ENCODE peak calls at places on chromosomes 11 and 22, in seven cellular contexts. One of them, this sample, is unnamed.

GRCh38 chr22:41041532-41041931 is 50.9 kb upstream of the EP300 start:
- DNase-seq in body of pancreas: no peak
- DNase-seq in astrocyte of the cerebellum: no peak
- DNase-seq in neural progenitor cell: no peak
- DNase-seq in neural crest cell: no peak
- DNase-seq in heart right ventricle: no peak
- DNase-seq in breast epithelium: no peak
- DNase-seq in this sample: no peak

GRCh38 chr11:87366766-87367405 is 329.2 kb downstream of the TMEM135 start:
- DNase-seq in breast epithelium: no peak
- DNase-seq in body of pancreas: no peak
- DNase-seq in astrocyte of the cerebellum: no peak
- DNase-seq in heart right ventricle: no peak
- DNase-seq in neural progenitor cell: no peak
- DNase-seq in neural crest cell: no peak
- DNase-seq in this sample: no peak

GRCh38 chr11:102415252-102415916 is 37.2 kb downstream of the TMEM123 start:
- DNase-seq in astrocyte of the cerebellum: no peak
- DNase-seq in neural progenitor cell: no peak
- DNase-seq in heart right ventricle: no peak
- DNase-seq in neural crest cell: no peak
- DNase-seq in body of pancreas: no peak
- DNase-seq in breast epithelium: no peak
- DNase-seq in this sample: no peak

GRCh38 chr22:45284705-45285305 is at the start of gene UPK3A:
- DNase-seq in astrocyte of the cerebellum: no peak
- DNase-seq in neural crest cell: peak; percentile 49
- DNase-seq in heart right ventricle: peak; percentile 42
- DNase-seq in body of pancreas: peak; percentile 89
- DNase-seq in breast epithelium: no peak
- DNase-seq in neural progenitor cell: peak; percentile 91
- DNase-seq in this sample: peak; percentile 72

GRCh38 chr11:75260396-75260795 is 19.8 kb downstream of the TPBGL start:
- DNase-seq in neural crest cell: no peak
- DNase-seq in neural progenitor cell: no peak
- DNase-seq in breast epithelium: no peak
- DNase-seq in body of pancreas: no peak
- DNase-seq in heart right ventricle: no peak
- DNase-seq in astrocyte of the cerebellum: no peak
- DNase-seq in this sample: no peak

GRCh38 chr22:46500201-46500600 is 37.2 kb downstream of the CELSR1 start:
- DNase-seq in neural crest cell: peak; percentile 75
- DNase-seq in astrocyte of the cerebellum: no peak
- DNase-seq in body of pancreas: no peak
- DNase-seq in neural progenitor cell: peak; percentile 97
- DNase-seq in breast epithelium: no peak
- DNase-seq in heart right ventricle: no peak
- DNase-seq in this sample: peak; percentile 39

GRCh38 chr22:27090595-27090994 is 433.2 kb downstream of the MIAT start:
- DNase-seq in heart right ventricle: no peak
- DNase-seq in neural crest cell: no peak
- DNase-seq in breast epithelium: no peak
- DNase-seq in neural progenitor cell: no peak
- DNase-seq in body of pancreas: no peak
- DNase-seq in astrocyte of the cerebellum: no peak
- DNase-seq in this sample: no peak

GRCh38 chr11:15793032-15793996 is 563.0 kb downstream of the SOX6 start:
- DNase-seq in breast epithelium: no peak
- DNase-seq in neural progenitor cell: no peak
- DNase-seq in neural crest cell: no peak
- DNase-seq in astrocyte of the cerebellum: peak; percentile 28
- DNase-seq in heart right ventricle: no peak
- DNase-seq in body of pancreas: no peak
- DNase-seq in this sample: no peak

GRCh38 chr11:70424765-70425164 is 26.4 kb downstream of the CTTN start:
- DNase-seq in astrocyte of the cerebellum: no peak
- DNase-seq in body of pancreas: no peak
- DNase-seq in heart right ventricle: no peak
- DNase-seq in neural progenitor cell: no peak
- DNase-seq in neural crest cell: no peak
- DNase-seq in breast epithelium: no peak
- DNase-seq in this sample: no peak

GRCh38 chr11:123519055-123519796 is 89.2 kb downstream of the GRAMD1B start:
- DNase-seq in breast epithelium: no peak
- DNase-seq in heart right ventricle: no peak
- DNase-seq in body of pancreas: no peak
- DNase-seq in neural progenitor cell: no peak
- DNase-seq in astrocyte of the cerebellum: no peak
- DNase-seq in neural crest cell: no peak
- DNase-seq in this sample: no peak

GRCh38 chr11:27282141-27282590 is 80.8 kb downstream of the CCDC34 start:
- DNase-seq in breast epithelium: no peak
- DNase-seq in body of pancreas: no peak
- DNase-seq in neural crest cell: no peak
- DNase-seq in neural progenitor cell: no peak
- DNase-seq in astrocyte of the cerebellum: peak; percentile 97
- DNase-seq in heart right ventricle: peak; percentile 38
- DNase-seq in this sample: no peak

GRCh38 chr11:9726313-9727022 is 62.6 kb downstream of the SWAP70 start:
- DNase-seq in neural progenitor cell: no peak
- DNase-seq in breast epithelium: no peak
- DNase-seq in astrocyte of the cerebellum: peak; percentile 66
- DNase-seq in neural crest cell: no peak
- DNase-seq in body of pancreas: no peak
- DNase-seq in heart right ventricle: no peak
- DNase-seq in this sample: no peak

GRCh38 chr22:41917906-41918791 is 3.3 kb upstream of the SHISA8 start:
- DNase-seq in heart right ventricle: peak; percentile 53
- DNase-seq in body of pancreas: peak; percentile 36
- DNase-seq in astrocyte of the cerebellum: peak; percentile 33
- DNase-seq in breast epithelium: no peak
- DNase-seq in neural crest cell: no peak
- DNase-seq in neural progenitor cell: no peak
- DNase-seq in this sample: peak; percentile 8

GRCh38 chr11:130431337-130431773 is 2.9 kb upstream of the ADAMTS8 start:
- DNase-seq in neural crest cell: peak; percentile 88
- DNase-seq in breast epithelium: peak; percentile 72
- DNase-seq in astrocyte of the cerebellum: peak; percentile 61
- DNase-seq in heart right ventricle: peak; percentile 72
- DNase-seq in body of pancreas: peak; percentile 91
- DNase-seq in neural progenitor cell: peak; percentile 90
- DNase-seq in this sample: peak; percentile 89

GRCh38 chr11:68961245-68961644 is 19.5 kb downstream of the MRGPRD start:
- DNase-seq in body of pancreas: no peak
- DNase-seq in neural crest cell: no peak
- DNase-seq in neural progenitor cell: no peak
- DNase-seq in astrocyte of the cerebellum: no peak
- DNase-seq in heart right ventricle: no peak
- DNase-seq in breast epithelium: no peak
- DNase-seq in this sample: no peak

GRCh38 chr11:101477926-101478325 is 105.9 kb downstream of the TRPC6 start:
- DNase-seq in astrocyte of the cerebellum: no peak
- DNase-seq in body of pancreas: no peak
- DNase-seq in breast epithelium: no peak
- DNase-seq in heart right ventricle: no peak
- DNase-seq in neural crest cell: no peak
- DNase-seq in neural progenitor cell: no peak
- DNase-seq in this sample: no peak

GRCh38 chr11:112228706-112229105 is 2.5 kb downstream of the PTS start:
- DNase-seq in breast epithelium: no peak
- DNase-seq in astrocyte of the cerebellum: no peak
- DNase-seq in body of pancreas: no peak
- DNase-seq in heart right ventricle: no peak
- DNase-seq in neural crest cell: no peak
- DNase-seq in neural progenitor cell: no peak
- DNase-seq in this sample: no peak

GRCh38 chr22:48868554-48868953 is 959.1 kb downstream of the BRD1 start:
- DNase-seq in neural progenitor cell: no peak
- DNase-seq in body of pancreas: no peak
- DNase-seq in neural crest cell: no peak
- DNase-seq in heart right ventricle: no peak
- DNase-seq in astrocyte of the cerebellum: no peak
- DNase-seq in breast epithelium: no peak
- DNase-seq in this sample: no peak

GRCh38 chr22:48869161-48869560 is 958.5 kb downstream of the BRD1 start:
- DNase-seq in heart right ventricle: no peak
- DNase-seq in neural progenitor cell: no peak
- DNase-seq in neural crest cell: no peak
- DNase-seq in body of pancreas: no peak
- DNase-seq in astrocyte of the cerebellum: no peak
- DNase-seq in breast epithelium: no peak
- DNase-seq in this sample: no peak

GRCh38 chr22:48870436-48870835 is 957.2 kb downstream of the BRD1 start:
- DNase-seq in breast epithelium: no peak
- DNase-seq in heart right ventricle: no peak
- DNase-seq in astrocyte of the cerebellum: no peak
- DNase-seq in body of pancreas: no peak
- DNase-seq in neural crest cell: no peak
- DNase-seq in neural progenitor cell: no peak
- DNase-seq in this sample: no peak

GRCh38 chr22:48871176-48871840 is 956.4 kb downstream of the BRD1 start:
- DNase-seq in neural progenitor cell: no peak
- DNase-seq in heart right ventricle: no peak
- DNase-seq in astrocyte of the cerebellum: no peak
- DNase-seq in breast epithelium: no peak
- DNase-seq in neural crest cell: no peak
- DNase-seq in body of pancreas: no peak
- DNase-seq in this sample: no peak

DNA sequence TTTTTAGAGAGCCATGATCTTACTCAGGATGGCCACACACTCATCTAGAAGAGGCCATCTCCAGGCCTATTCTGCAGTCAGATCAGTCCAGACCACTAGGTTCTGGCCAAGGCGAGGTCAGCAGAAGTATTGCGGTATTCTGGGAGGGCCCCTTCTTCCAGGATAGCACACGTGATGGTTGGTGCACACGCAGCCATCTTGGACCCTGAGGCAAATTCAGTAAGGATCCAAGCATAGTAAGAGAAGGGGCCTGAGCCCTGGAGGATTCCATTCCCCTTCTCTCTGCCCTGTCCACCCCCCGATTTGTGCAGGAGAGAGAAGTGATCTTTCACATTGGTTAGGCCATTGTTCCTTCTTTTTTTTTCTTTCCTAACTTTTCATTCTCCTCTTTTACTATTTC is 957.9 kb downstream of the BRD1 start:
- DNase-seq in neural crest cell: no peak
- DNase-seq in neural progenitor cell: no peak
- DNase-seq in heart right ventricle: no peak
- DNase-seq in breast epithelium: no peak
- DNase-seq in astrocyte of the cerebellum: no peak
- DNase-seq in body of pancreas: no peak
- DNase-seq in this sample: no peak
- TF ChIP-seq CTCF in neural crest cell: no peak
- TF ChIP-seq CTCF in neural progenitor cell: no peak
- TF ChIP-seq CTCF in heart right ventricle: no peak
- TF ChIP-seq CTCF in breast epithelium: no peak
- TF ChIP-seq CTCF in astrocyte of the cerebellum: no peak
- TF ChIP-seq CTCF in body of pancreas: no peak
- TF ChIP-seq CTCF in this sample: no peak

GRCh38 chr11:32430586-32431357 is 4.6 kb downstream of the WT1 start:
- DNase-seq in neural crest cell: peak; percentile 5
- DNase-seq in astrocyte of the cerebellum: no peak
- DNase-seq in neural progenitor cell: peak; percentile 74
- DNase-seq in body of pancreas: no peak
- DNase-seq in breast epithelium: no peak
- DNase-seq in heart right ventricle: no peak
- DNase-seq in this sample: peak; percentile 37
- TF ChIP-seq CTCF in neural crest cell: peak; percentile 40
- TF ChIP-seq CTCF in astrocyte of the cerebellum: peak; percentile 37
- TF ChIP-seq CTCF in neural progenitor cell: peak; percentile 57
- TF ChIP-seq CTCF in body of pancreas: peak; percentile 6
- TF ChIP-seq CTCF in breast epithelium: no peak
- TF ChIP-seq CTCF in heart right ventricle: peak; percentile 24
- TF ChIP-seq CTCF in this sample: no peak

DNA sequence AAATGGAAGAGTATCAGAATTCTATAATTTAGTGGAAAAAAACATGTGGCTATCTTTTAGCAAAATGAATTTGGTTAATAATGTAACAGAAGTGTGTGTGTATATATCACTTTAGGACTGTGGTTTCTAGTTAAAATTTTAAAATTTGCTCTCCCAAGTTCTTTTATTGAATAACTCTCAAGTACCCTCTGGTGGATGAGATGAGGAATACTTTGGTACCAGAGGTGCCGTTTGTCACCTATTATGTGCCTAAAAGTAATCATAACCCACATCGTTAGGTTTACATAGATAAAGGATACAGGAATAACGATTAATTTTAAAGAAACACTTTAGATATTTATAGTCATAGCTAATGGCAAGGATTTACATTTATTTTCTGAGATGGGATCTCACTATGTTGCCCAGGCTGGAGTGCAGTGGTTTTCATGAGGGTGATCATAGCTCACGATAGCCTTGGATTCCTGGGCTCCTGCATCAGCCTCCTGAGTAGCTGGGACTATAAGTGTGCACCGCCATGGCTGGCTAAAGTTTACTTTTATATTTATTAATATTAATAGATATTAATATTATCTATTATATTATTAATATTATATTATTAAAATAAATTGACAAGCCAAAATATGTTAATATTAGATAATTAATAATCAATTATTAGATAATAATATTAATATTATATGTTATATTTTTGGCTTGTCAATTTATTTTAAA is 66.7 kb upstream of the CAPRIN1 start:
- DNase-seq in neural crest cell: no peak
- DNase-seq in body of pancreas: no peak
- DNase-seq in neural progenitor cell: no peak
- DNase-seq in astrocyte of the cerebellum: no peak
- DNase-seq in breast epithelium: no peak
- DNase-seq in heart right ventricle: no peak
- DNase-seq in this sample: no peak
- TF ChIP-seq CTCF in neural crest cell: peak; percentile 27
- TF ChIP-seq CTCF in body of pancreas: no peak
- TF ChIP-seq CTCF in neural progenitor cell: peak; percentile 5
- TF ChIP-seq CTCF in astrocyte of the cerebellum: no peak
- TF ChIP-seq CTCF in breast epithelium: no peak
- TF ChIP-seq CTCF in heart right ventricle: no peak
- TF ChIP-seq CTCF in this sample: no peak

GRCh38 chr11:113906515-113906914 is 1.9 kb downstream of the HTR3B start:
- DNase-seq in heart right ventricle: no peak
- DNase-seq in astrocyte of the cerebellum: no peak
- DNase-seq in breast epithelium: no peak
- DNase-seq in neural progenitor cell: no peak
- DNase-seq in neural crest cell: no peak
- DNase-seq in body of pancreas: peak; percentile 55
- DNase-seq in this sample: no peak

GRCh38 chr11:113907681-113908080 is 3.1 kb downstream of the HTR3B start:
- DNase-seq in heart right ventricle: no peak
- DNase-seq in astrocyte of the cerebellum: no peak
- DNase-seq in breast epithelium: no peak
- DNase-seq in body of pancreas: no peak
- DNase-seq in neural progenitor cell: no peak
- DNase-seq in neural crest cell: no peak
- DNase-seq in this sample: no peak

GRCh38 chr11:113904379-113905101 is at the start of gene HTR3B:
- DNase-seq in astrocyte of the cerebellum: no peak
- DNase-seq in breast epithelium: no peak
- DNase-seq in body of pancreas: no peak
- DNase-seq in neural crest cell: no peak
- DNase-seq in neural progenitor cell: no peak
- DNase-seq in heart right ventricle: no peak
- DNase-seq in this sample: no peak

GRCh38 chr11:113907155-113907554 is 2.6 kb downstream of the HTR3B start:
- DNase-seq in neural crest cell: no peak
- DNase-seq in heart right ventricle: no peak
- DNase-seq in neural progenitor cell: no peak
- DNase-seq in breast epithelium: no peak
- DNase-seq in astrocyte of the cerebellum: no peak
- DNase-seq in body of pancreas: no peak
- DNase-seq in this sample: no peak

GRCh38 chr11:113906038-113906437 is 1.4 kb downstream of the HTR3B start:
- DNase-seq in breast epithelium: no peak
- DNase-seq in body of pancreas: peak; percentile 54
- DNase-seq in neural progenitor cell: peak; percentile 76
- DNase-seq in neural crest cell: no peak
- DNase-seq in heart right ventricle: no peak
- DNase-seq in astrocyte of the cerebellum: no peak
- DNase-seq in this sample: peak; percentile 35
- TF ChIP-seq CTCF in breast epithelium: no peak
- TF ChIP-seq CTCF in body of pancreas: no peak
- TF ChIP-seq CTCF in neural progenitor cell: peak; percentile 67
- TF ChIP-seq CTCF in neural crest cell: peak; percentile 49
- TF ChIP-seq CTCF in heart right ventricle: no peak
- TF ChIP-seq CTCF in astrocyte of the cerebellum: peak; percentile 9
- TF ChIP-seq CTCF in this sample: peak; percentile 23

This sample was measured in endothelial cell.